ENCODE peak calls at places on chromosomes 3 and 15, in five cellular contexts. K is IMR-90, D is H9, X is PC-3, O is neural progenitor cell. L is an unnamed sample.

GRCh38 chr15:51735211-51735610 is 2.2 kb downstream of the LYSMD2 start:
- DNase-seq in D (no peak), O (no peak), K (no peak), X (no peak), L (no peak)

GRCh38 chr3:138365991-138366759 is 17.8 kb downstream of the MRAS start:
- DNase-seq in K (no peak), O (no peak), D (no peak), X (no peak), L (no peak)

GRCh38 chr3:53550005-53550620 is 55.7 kb downstream of the CACNA1D start:
- DNase-seq in O (no peak), K (no peak), D (no peak), X (no peak), L (no peak)

GRCh38 chr3:16808393-16809107 is 76.2 kb upstream of the PLCL2 start:
- DNase-seq in K (no peak), D (no peak), O (no peak), X (peak), L (no peak)

GRCh38 chr3:48784426-48785120 is 63.1 kb downstream of the PRKAR2A start:
- DNase-seq in D (no peak), K (peak), X (peak), O (no peak), L (peak)

GRCh38 chr15:85499498-85499897 is 119.1 kb downstream of the AKAP13 start:
- DNase-seq in K (peak), X (no peak), O (no peak), D (no peak), L (peak)

GRCh38 chr15:85583404-85584390 is 203.3 kb downstream of the AKAP13 start:
- DNase-seq in K (peak), X (peak), D (no peak), O (peak), L (peak)

GRCh38 chr3:188947401-188947982 is 224.3 kb upstream of the TPRG1 start:
- DNase-seq in D (peak), X (peak), K (peak), O (peak), L (peak)

GRCh38 chr3:63753567-63753966 is 65.5 kb upstream of the C3orf49 start:
- DNase-seq in X (peak), O (peak), K (peak), D (no peak), L (peak)

GRCh38 chr15:75884041-75884440 is 19.6 kb upstream of the FBXO22 start:
- DNase-seq in D (no peak), K (peak), O (no peak), X (peak), L (peak)

GRCh38 chr3:28905798-28906197 is 375.1 kb upstream of the RBMS3 start:
- DNase-seq in D (no peak), O (no peak), X (no peak), K (no peak), L (no peak)

GRCh38 chr3:148791296-148791695 is 36.3 kb upstream of the CPB1 start:
- DNase-seq in D (no peak), X (no peak), K (no peak), O (peak), L (peak)

GRCh38 chr3:194537732-194538247 is 51.0 kb upstream of the ATP13A3 start:
- DNase-seq in D (no peak), O (no peak), K (peak), X (peak), L (peak)

GRCh38 chr3:151383956-151384355 is 597 bp downstream of the P2RY12 start:
- DNase-seq in X (no peak), K (no peak), O (no peak), D (no peak), L (no peak)

GRCh38 chr3:66037330-66037985 is 1.3 kb downstream of the MAGI1 start:
- DNase-seq in X (peak), D (peak), O (peak), K (peak), L (peak)

GRCh38 chr3:66039590-66039887 is 821 bp upstream of the MAGI1 start:
- DNase-seq in K (no peak), X (peak), O (peak), D (peak), L (peak)

GRCh38 chr3:66037986-66038369 is 740 bp downstream of the MAGI1 start:
- DNase-seq in O (peak), D (no peak), K (no peak), X (no peak), L (no peak)

GRCh38 chr3:66038726-66039589 is at the start of gene MAGI1:
- DNase-seq in K (peak), X (peak), O (peak), D (peak), L (peak)

GRCh38 chr3:66038384-66038725 is 363 bp downstream of the MAGI1 start:
- DNase-seq in D (no peak), K (no peak), X (no peak), O (no peak), L (no peak)
- H3K4me2 ChIP-seq in D (peak), K (peak), X (peak), O (peak), L (peak)

GRCh38 chr3:184133840-184134745 is 1.1 kb upstream of the EIF2B5 start:
- DNase-seq in D (peak), K (peak), X (peak), O (peak), L (peak)

GRCh38 chr3:184135149-184135910 is at the start of gene EIF2B5:
- DNase-seq in D (peak), O (peak), X (peak), K (peak), L (peak)

GRCh38 chr3:184135911-184136260 is 728 bp downstream of the EIF2B5 start:
- DNase-seq in O (no peak), D (no peak), X (no peak), K (no peak), L (no peak)

GRCh38 chr3:184132947-184133346 is 2.2 kb upstream of the EIF2B5 start:
- DNase-seq in X (no peak), O (no peak), D (no peak), K (no peak), L (no peak)

GRCh38 chr3:184134746-184135148 is 411 bp upstream of the EIF2B5 start:
- DNase-seq in D (no peak), X (no peak), K (no peak), O (no peak), L (no peak)
- H3K4me2 ChIP-seq in D (peak), X (peak), K (peak), O (peak), L (peak)

DNA sequence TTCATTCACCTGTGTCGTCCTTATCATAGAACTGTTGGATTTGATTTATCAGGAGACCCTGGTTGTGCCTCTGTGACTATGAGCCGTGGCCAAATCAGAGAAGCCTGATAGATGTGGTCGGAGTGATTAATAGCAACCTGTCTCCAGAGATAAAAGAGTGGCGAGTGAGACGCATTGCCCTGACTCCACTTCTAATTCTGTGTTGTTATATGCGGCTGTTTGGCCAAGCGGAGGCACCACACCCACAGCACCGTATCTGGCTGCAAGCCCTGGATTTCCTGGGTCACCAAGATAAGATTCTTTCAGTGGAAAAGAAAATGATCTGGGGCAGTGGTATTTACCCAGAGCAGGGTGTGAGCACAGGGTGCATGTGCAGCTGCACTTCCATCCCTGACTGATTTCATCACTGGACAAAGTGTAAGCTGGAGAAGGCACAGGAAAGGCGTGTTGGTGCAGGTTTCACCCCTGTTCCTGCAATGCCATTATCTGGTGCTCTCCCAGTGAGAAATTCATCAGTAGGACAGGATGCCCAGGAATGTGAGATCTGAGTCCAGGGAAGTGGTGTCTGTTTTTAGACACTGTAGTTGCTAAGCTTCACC is 84.7 kb downstream of the CD47 start:
- DNase-seq in X (peak), K (no peak), D (no peak), O (no peak), L (peak)
- H3K4me2 ChIP-seq in X (peak), K (no peak), D (no peak), O (no peak), L (peak)

GRCh38 chr3:186132487-186132886 is 23.6 kb upstream of the ETV5 start:
- DNase-seq in D (no peak), X (no peak), O (no peak), K (no peak), L (no peak)

GRCh38 chr3:186125118-186125517 is 16.2 kb upstream of the ETV5 start:
- DNase-seq in K (no peak), D (no peak), O (no peak), X (no peak), L (no peak)

GRCh38 chr3:186128158-186128557 is 19.3 kb upstream of the ETV5 start:
- DNase-seq in O (no peak), K (no peak), D (peak), X (no peak), L (no peak)

GRCh38 chr3:186127463-186127862 is 18.6 kb upstream of the ETV5 start:
- DNase-seq in X (no peak), D (no peak), O (no peak), K (no peak), L (no peak)

DNA sequence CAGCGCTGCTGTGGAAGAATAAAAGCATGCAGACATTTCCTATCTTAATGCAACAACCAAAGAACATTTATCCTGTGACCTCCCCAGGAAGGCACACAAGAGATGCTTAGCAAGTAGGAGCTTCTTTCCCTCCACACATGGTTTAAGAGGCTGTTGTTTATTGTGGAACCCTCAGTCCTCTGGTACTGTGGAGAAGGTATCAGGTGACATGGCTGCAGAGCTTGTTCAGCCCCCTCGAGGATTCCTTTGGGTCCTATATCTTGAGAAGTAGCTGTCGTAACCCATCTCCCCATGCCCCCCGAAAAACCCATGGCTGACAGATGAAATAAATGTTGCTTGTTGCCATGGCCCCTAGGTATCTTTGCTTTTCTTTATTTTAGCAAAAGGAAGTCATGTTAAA is 20.3 kb upstream of the ETV5 start:
- DNase-seq in X (no peak), K (no peak), D (no peak), O (no peak), L (no peak)
- H3K4me2 ChIP-seq in X (no peak), K (no peak), D (no peak), O (no peak), L (no peak)

DNA sequence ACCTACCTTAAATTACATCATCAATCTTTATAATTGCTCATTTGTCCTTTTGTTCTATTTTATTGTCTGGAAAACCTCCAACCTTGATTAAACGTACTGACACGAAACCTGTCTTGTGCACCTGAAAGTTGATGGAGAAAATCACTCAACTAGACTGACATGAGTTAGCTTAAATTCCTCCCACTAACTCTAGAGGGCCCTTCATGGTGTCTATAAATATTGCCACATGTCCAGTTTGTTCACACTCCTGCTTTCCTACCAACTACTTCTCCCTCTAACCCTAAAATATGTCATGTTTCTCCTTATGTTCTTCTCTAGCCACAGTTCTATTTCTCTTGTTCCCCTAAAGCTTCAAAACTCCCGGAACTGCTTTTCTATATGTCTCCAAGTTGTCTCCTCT is 59.8 kb upstream of the SGO1 start:
- DNase-seq in D (no peak), O (no peak), K (no peak), X (no peak), L (no peak)
- H3K4me2 ChIP-seq in D (no peak), O (no peak), K (no peak), X (no peak), L (no peak)